ENCODE peak calls at places on chromosomes 5 and 9, in five cellular contexts. F, V, N, E and X are unnamed samples.
A peak's percentile ranks its signal among the peaks of the same experiment; 100 is the strongest.

GRCh38 chr9:109729513-109729912 is 50.5 kb upstream of the PALM2AKAP2 start:
- DNase-seq in E (no peak), V (no peak), F (no peak), N (no peak), X (no peak)

GRCh38 chr9:20599195-20599594 is 23.1 kb downstream of the MLLT3 start:
- DNase-seq in E (no peak), F (no peak), N (no peak), V (no peak), X (no peak)

GRCh38 chr9:93247099-93247865 is 63.3 kb downstream of the WNK2 start:
- DNase-seq in N (no peak), V (no peak), F (no peak), E (no peak), X (no peak)

GRCh38 chr5:36482812-36483211 is 123.6 kb upstream of the SLC1A3 start:
- DNase-seq in V (no peak), F (no peak), N (no peak), E (no peak), X (no peak)

GRCh38 chr5:76473676-76474075 is 70.6 kb downstream of the IQGAP2 start:
- DNase-seq in N (no peak), F (no peak), V (peak; percentile 60), E (peak; percentile 22), X (peak; percentile 58)

GRCh38 chr9:125189011-125189360 is 617 bp downstream of the PPP6C start:
- DNase-seq in E (no peak), V (peak; percentile 31), F (peak; percentile 50), N (peak; percentile 67), X (no peak)

GRCh38 chr9:101397746-101398334 is 578 bp downstream of the MRPL50 start:
- DNase-seq in N (no peak), F (no peak), E (no peak), V (no peak), X (no peak)

GRCh38 chr9:129185991-129186390 is 7.9 kb upstream of the IER5L start:
- DNase-seq in V (peak; percentile 14), F (no peak), E (no peak), N (no peak), X (no peak)

GRCh38 chr9:94700445-94700844 is 26.1 kb upstream of the AOPEP start:
- DNase-seq in E (no peak), N (no peak), F (no peak), V (no peak), X (no peak)

GRCh38 chr5:73448072-73448432 is 525 bp downstream of the FOXD1 start:
- DNase-seq in F (no peak), N (peak; percentile 71), E (no peak), V (peak; percentile 22), X (peak; percentile 53)

GRCh38 chr9:113493080-113493615 is 29.6 kb downstream of the RGS3 start:
- DNase-seq in F (no peak), V (no peak), E (no peak), N (no peak), X (no peak)

GRCh38 chr5:107669543-107670027 is 1.2 kb downstream of the EFNA5 start:
- DNase-seq in F (peak; percentile 68), V (no peak), N (peak; percentile 62), E (no peak), X (no peak)

GRCh38 chr5:137896560-137896959 is 7.3 kb downstream of the PKD2L2 start:
- DNase-seq in F (no peak), E (no peak), V (no peak), N (no peak), X (no peak)

GRCh38 chr9:28378236-28378635 is 805.0 kb upstream of the C9orf72 start:
- DNase-seq in V (no peak), F (no peak), N (no peak), E (no peak), X (no peak)

GRCh38 chr9:134296301-134297081 is 29.8 kb upstream of the RXRA start:
- DNase-seq in E (no peak), V (no peak), F (peak; percentile 40), N (no peak), X (no peak)

GRCh38 chr9:93659837-93660177 is 83.4 kb downstream of the PHF2 start:
- DNase-seq in F (no peak), V (no peak), N (no peak), E (no peak), X (no peak)

GRCh38 chr5:42005561-42006153 is 80.6 kb downstream of the FBXO4 start:
- DNase-seq in E (no peak), N (no peak), V (no peak), F (no peak), X (no peak)

GRCh38 chr9:137176302-137177182 is 4.7 kb upstream of the TMEM210 start:
- DNase-seq in V (peak; percentile 26), N (no peak), F (no peak), E (no peak), X (peak; percentile 33)

GRCh38 chr5:106521701-106522100 is 1149.0 kb downstream of the EFNA5 start:
- DNase-seq in N (no peak), E (no peak), V (no peak), F (no peak), X (no peak)

GRCh38 chr9:109880276-109881169 is 100.5 kb downstream of the PALM2AKAP2 start:
- DNase-seq in N (no peak), E (no peak), V (no peak), F (no peak), X (no peak)

GRCh38 chr9:2181794-2182193 is 166.6 kb downstream of the SMARCA2 start:
- DNase-seq in E (no peak), F (no peak), V (peak; percentile 27), N (no peak), X (no peak)

GRCh38 chr5:98518754-98519153 is 254.7 kb upstream of the RGMB start:
- DNase-seq in F (no peak), E (no peak), N (no peak), V (no peak), X (no peak)

GRCh38 chr9:137534256-137535119 is 15.7 kb downstream of the PNPLA7 start:
- DNase-seq in N (no peak), E (no peak), F (no peak), V (no peak), X (no peak)

GRCh38 chr5:26864061-26864460 is 174.3 kb downstream of the CDH9 start:
- DNase-seq in E (no peak), F (no peak), V (no peak), N (no peak), X (no peak)

GRCh38 chr5:97425511-97425910 is 242.5 kb upstream of the RIOK2 start:
- DNase-seq in E (no peak), V (no peak), F (no peak), N (no peak), X (no peak)